ENCODE peak calls at places on chromosomes 3 and 15, in four cellular contexts. One of them, this sample, is unnamed. For H3K4me1, the result is how much of the 10 kb centered on the place peaks cover.

GRCh38 chr15:75043509-75044257 is 20.3 kb downstream of the PPCDC start:
- DNase-seq in K562: peak
- DNase-seq in HepG2: peak
- DNase-seq in HCT116: no peak
- DNase-seq in this sample: no peak

GRCh38 chr3:23055733-23056376 is 147.3 kb upstream of the UBE2E2 start:
- DNase-seq in K562: no peak
- DNase-seq in HCT116: no peak
- DNase-seq in HepG2: no peak
- DNase-seq in this sample: no peak

GRCh38 chr3:167330993-167331392 is 49.1 kb downstream of the ZBBX start:
- DNase-seq in HepG2: no peak
- DNase-seq in HCT116: no peak
- DNase-seq in K562: no peak
- DNase-seq in this sample: no peak

GRCh38 chr15:99103279-99103678 is 1.6 kb upstream of the SYNM start:
- DNase-seq in HepG2: no peak
- DNase-seq in HCT116: no peak
- DNase-seq in K562: no peak
- DNase-seq in this sample: no peak

GRCh38 chr3:106810461-106810733 is 566.8 kb upstream of the CCDC54 start:
- DNase-seq in K562: no peak
- DNase-seq in HepG2: no peak
- DNase-seq in HCT116: no peak
- DNase-seq in this sample: no peak

GRCh38 chr15:44568338-44568737 is 31.4 kb downstream of the EIF3J start:
- DNase-seq in K562: no peak
- DNase-seq in HCT116: no peak
- DNase-seq in HepG2: no peak
- DNase-seq in this sample: no peak

GRCh38 chr15:85071534-85071933 is 89.9 kb downstream of the PDE8A start:
- DNase-seq in K562: no peak
- DNase-seq in HepG2: no peak
- DNase-seq in HCT116: no peak
- DNase-seq in this sample: no peak

GRCh38 chr15:41567261-41567660 is 8.2 kb downstream of the TYRO3 start:
- DNase-seq in HepG2: no peak
- DNase-seq in K562: no peak
- DNase-seq in HCT116: no peak
- DNase-seq in this sample: no peak

GRCh38 chr15:86916671-86917450 is 837.2 kb downstream of the AGBL1 start:
- DNase-seq in K562: no peak
- DNase-seq in HepG2: no peak
- DNase-seq in HCT116: no peak
- DNase-seq in this sample: no peak

GRCh38 chr3:43872301-43872700 is 181.6 kb downstream of the ABHD5 start:
- DNase-seq in K562: no peak
- DNase-seq in HCT116: no peak
- DNase-seq in HepG2: no peak
- DNase-seq in this sample: no peak

GRCh38 chr3:173725507-173725906 is 328.0 kb downstream of the NLGN1 start:
- DNase-seq in K562: no peak
- DNase-seq in HCT116: no peak
- DNase-seq in HepG2: no peak
- DNase-seq in this sample: no peak

GRCh38 chr3:139629033-139629432 is 48.7 kb downstream of the NMNAT3 start:
- DNase-seq in K562: peak
- DNase-seq in HepG2: peak
- DNase-seq in HCT116: peak
- DNase-seq in this sample: no peak

GRCh38 chr3:40366203-40367162 is 20.5 kb upstream of the ENTPD3 start:
- DNase-seq in HepG2: no peak
- DNase-seq in HCT116: no peak
- DNase-seq in K562: peak
- DNase-seq in this sample: no peak

DNA sequence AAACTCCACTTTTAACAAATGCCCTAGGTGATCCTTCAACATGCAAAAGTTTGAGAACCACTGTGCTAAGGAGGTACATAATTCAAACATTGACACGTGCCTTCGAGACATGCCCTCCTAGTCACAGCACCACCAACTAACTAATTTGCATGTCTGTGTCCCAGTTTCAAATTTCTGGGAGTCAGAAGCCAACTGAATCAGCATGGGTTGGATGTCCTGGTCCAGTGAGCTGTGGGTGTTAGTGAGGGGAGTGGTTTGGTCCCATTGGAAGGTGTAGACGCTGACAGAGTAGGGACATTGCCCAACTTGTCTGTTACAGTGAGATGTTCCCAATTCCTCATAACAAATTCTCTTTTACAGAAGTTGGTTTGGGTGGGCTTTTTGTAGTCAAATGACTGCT is 67.3 kb upstream of the ADPGK start:
- DNase-seq in HCT116: no peak
- DNase-seq in HepG2: no peak
- DNase-seq in K562: no peak
- DNase-seq in this sample: no peak
- TF ChIP-seq CTCF in HCT116: no peak
- TF ChIP-seq CTCF in HepG2: no peak
- TF ChIP-seq CTCF in K562: no peak
- TF ChIP-seq CTCF in this sample: no peak

DNA sequence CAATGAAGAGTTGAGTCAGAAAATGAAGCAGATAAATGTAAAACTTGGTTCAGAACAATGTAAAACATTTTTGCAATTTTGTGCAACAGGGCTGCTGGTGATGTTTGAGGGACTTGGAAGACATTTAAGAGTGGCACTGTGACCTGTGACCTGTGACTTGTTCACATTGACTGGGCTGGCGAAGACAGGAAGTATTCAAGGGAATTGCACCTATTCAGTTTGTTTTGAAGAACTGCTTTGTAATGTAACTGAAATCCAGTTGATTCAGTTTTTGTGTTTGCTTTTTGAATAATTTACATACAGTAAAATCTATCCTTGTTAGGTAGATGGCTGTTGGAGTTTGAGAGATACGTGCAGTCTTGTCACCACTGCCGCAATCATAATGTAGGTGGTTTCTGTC is 35.4 kb downstream of the MCTP2 start:
- DNase-seq in HepG2: no peak
- DNase-seq in HCT116: no peak
- DNase-seq in K562: no peak
- DNase-seq in this sample: no peak
- H3K4me1 ChIP-seq in HepG2: under half
- H3K4me1 ChIP-seq in HCT116: under half
- H3K4me1 ChIP-seq in K562: under half
- H3K4me1 ChIP-seq in this sample: under half

GRCh38 chr3:16770792-16771191 is 114.0 kb upstream of the PLCL2 start:
- DNase-seq in HepG2: no peak
- DNase-seq in K562: no peak
- DNase-seq in HCT116: no peak
- DNase-seq in this sample: no peak
- TF ChIP-seq TCF7L2 in HepG2: no peak
- TF ChIP-seq TCF7L2 in K562: no peak
- TF ChIP-seq TCF7L2 in HCT116: no peak
- TF ChIP-seq TCF7L2 in this sample: no peak

GRCh38 chr3:101642441-101642840 is 34.5 kb downstream of the ZBTB11 start:
- DNase-seq in HepG2: no peak
- DNase-seq in HCT116: no peak
- DNase-seq in K562: no peak
- DNase-seq in this sample: no peak
- TF ChIP-seq CTCF in HepG2: no peak
- TF ChIP-seq CTCF in HCT116: no peak
- TF ChIP-seq CTCF in K562: no peak
- TF ChIP-seq CTCF in this sample: no peak

GRCh38 chr3:127263586-127264231 is 24.1 kb downstream of the PRR20G start:
- DNase-seq in HCT116: no peak
- DNase-seq in K562: no peak
- DNase-seq in HepG2: no peak
- DNase-seq in this sample: no peak

GRCh38 chr3:127261925-127262324 is 25.9 kb downstream of the PRR20G start:
- DNase-seq in K562: no peak
- DNase-seq in HCT116: no peak
- DNase-seq in HepG2: no peak
- DNase-seq in this sample: no peak

GRCh38 chr3:127262533-127262932 is 25.3 kb downstream of the PRR20G start:
- DNase-seq in HCT116: no peak
- DNase-seq in K562: no peak
- DNase-seq in HepG2: no peak
- DNase-seq in this sample: no peak

GRCh38 chr3:127264292-127264691 is 23.6 kb downstream of the PRR20G start:
- DNase-seq in HCT116: no peak
- DNase-seq in K562: no peak
- DNase-seq in HepG2: no peak
- DNase-seq in this sample: no peak

GRCh38 chr3:127263037-127263436 is 24.8 kb downstream of the PRR20G start:
- DNase-seq in HCT116: no peak
- DNase-seq in K562: no peak
- DNase-seq in HepG2: no peak
- DNase-seq in this sample: no peak
- H3K4me1 ChIP-seq in HCT116: under half
- H3K4me1 ChIP-seq in K562: under half
- H3K4me1 ChIP-seq in HepG2: under half
- H3K4me1 ChIP-seq in this sample: under half

GRCh38 chr15:68290715-68291114 is 13.2 kb downstream of the FEM1B start:
- DNase-seq in HepG2: no peak
- DNase-seq in HCT116: no peak
- DNase-seq in K562: no peak
- DNase-seq in this sample: no peak

GRCh38 chr15:68292157-68292781 is 14.7 kb downstream of the FEM1B start:
- DNase-seq in HCT116: no peak
- DNase-seq in HepG2: no peak
- DNase-seq in K562: no peak
- DNase-seq in this sample: no peak

GRCh38 chr15:68289621-68290352 is 12.2 kb downstream of the FEM1B start:
- DNase-seq in HCT116: no peak
- DNase-seq in K562: no peak
- DNase-seq in HepG2: no peak
- DNase-seq in this sample: no peak

GRCh38 chr15:68295430-68295829 is 17.9 kb downstream of the FEM1B start:
- DNase-seq in HepG2: no peak
- DNase-seq in K562: no peak
- DNase-seq in HCT116: no peak
- DNase-seq in this sample: no peak

GRCh38 chr15:68292967-68293366 is 15.4 kb downstream of the FEM1B start:
- DNase-seq in K562: no peak
- DNase-seq in HepG2: no peak
- DNase-seq in HCT116: no peak
- DNase-seq in this sample: no peak
- TF ChIP-seq TCF7L2 in K562: no peak
- TF ChIP-seq TCF7L2 in HepG2: no peak
- TF ChIP-seq TCF7L2 in HCT116: no peak
- TF ChIP-seq TCF7L2 in this sample: no peak

DNA sequence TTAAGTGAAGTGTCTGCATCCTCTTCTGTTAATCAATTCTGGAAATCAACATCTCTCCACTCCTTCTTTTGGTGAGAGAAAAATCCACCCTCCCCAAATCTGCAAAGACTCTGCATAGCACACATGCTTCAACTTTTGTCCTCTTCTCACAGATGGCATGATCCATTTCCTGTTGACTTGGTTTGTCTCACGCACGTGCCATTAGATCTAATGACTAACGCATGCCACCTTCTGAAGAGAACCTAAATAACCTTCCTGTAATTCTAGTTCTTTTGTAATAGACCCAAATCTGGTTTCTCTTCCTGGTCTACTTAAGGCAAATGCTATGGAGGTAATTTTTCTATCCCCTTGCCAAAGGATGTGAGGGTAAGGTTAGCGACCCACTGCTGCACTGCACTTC is 51.0 kb upstream of the ATOSA start:
- DNase-seq in HCT116: no peak
- DNase-seq in HepG2: no peak
- DNase-seq in K562: no peak
- DNase-seq in this sample: no peak
- TF ChIP-seq CTCF in HCT116: no peak
- TF ChIP-seq CTCF in HepG2: no peak
- TF ChIP-seq CTCF in K562: no peak
- TF ChIP-seq CTCF in this sample: no peak

DNA sequence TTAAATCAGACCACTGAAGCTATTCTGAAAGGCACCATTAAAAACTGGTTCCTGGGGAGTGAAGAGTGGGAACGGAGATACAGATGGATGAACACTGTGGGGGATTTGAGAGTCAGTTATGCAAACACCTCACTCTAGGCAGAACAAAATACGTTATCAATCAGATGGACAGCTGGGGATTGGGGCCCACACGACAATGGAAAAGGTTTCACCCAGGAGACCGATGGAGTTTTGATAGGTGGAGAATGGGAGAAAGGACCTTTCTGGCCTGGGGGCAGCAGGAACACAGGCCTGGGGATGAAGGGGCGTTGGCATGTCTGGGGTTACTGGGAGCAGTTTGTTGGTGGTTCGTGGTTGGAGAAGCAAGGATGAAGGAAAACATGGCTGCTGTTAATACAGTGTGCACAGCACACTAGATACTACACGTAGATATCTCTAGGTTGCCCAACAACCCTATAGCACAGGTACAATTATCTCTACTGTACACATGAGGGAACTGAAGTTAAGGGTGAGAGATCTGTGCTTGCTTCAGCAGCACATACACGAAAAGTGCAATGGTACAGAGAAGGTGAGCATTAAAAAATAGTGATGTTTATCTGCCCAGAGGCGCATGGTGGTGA is 16.5 kb downstream of the ST6GAL1 start:
- DNase-seq in K562: no peak
- DNase-seq in HCT116: no peak
- DNase-seq in HepG2: no peak
- DNase-seq in this sample: no peak
- H3K4me1 ChIP-seq in K562: half or more
- H3K4me1 ChIP-seq in HCT116: under half
- H3K4me1 ChIP-seq in HepG2: under half
- H3K4me1 ChIP-seq in this sample: under half

GRCh38 chr3:149792485-149793270 is at the start of gene ANKUB1:
- DNase-seq in HCT116: no peak
- DNase-seq in HepG2: no peak
- DNase-seq in K562: no peak
- DNase-seq in this sample: no peak
- TF ChIP-seq TCF7L2 in HCT116: no peak
- TF ChIP-seq TCF7L2 in HepG2: no peak
- TF ChIP-seq TCF7L2 in K562: no peak
- TF ChIP-seq TCF7L2 in this sample: no peak

DNA sequence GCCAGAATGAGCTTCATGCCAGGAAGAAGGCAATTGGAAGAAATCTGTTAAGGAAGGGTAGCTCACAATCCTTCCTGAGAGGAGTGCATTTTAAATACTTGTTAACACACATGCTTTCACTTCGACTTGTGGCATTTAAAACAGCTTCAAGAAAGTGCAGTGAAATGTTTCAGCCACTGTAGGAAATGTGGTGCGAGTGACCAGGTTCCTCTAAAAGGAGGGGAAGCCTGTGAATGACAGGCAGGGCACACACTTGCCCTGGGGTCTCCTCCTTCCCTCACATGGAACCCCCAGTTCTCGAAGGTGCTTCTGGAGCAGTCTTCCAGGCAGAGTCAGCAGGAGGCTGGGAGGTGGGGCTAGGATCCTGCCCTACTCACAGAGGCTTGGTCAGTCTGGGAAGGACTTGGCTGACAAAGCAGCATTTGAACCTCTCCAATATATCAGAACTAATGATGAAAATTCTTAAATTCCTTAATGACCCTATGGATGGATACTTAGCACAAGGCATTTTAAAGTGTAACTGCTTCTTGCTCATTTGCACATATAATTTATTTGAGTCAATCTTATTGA is 358.6 kb downstream of the CHST2 start:
- DNase-seq in HCT116: no peak
- DNase-seq in HepG2: no peak
- DNase-seq in K562: no peak
- DNase-seq in this sample: no peak
- TF ChIP-seq CTCF in HCT116: no peak
- TF ChIP-seq CTCF in HepG2: no peak
- TF ChIP-seq CTCF in K562: no peak
- TF ChIP-seq CTCF in this sample: no peak